ENCODE peak calls at places on chromosomes 12 and 14, in seven cellular contexts. M is effector memory CD8-positive, alpha-beta T cell; I is choroid plexus epithelial cell; O is esophagus muscularis mucosa; B is AML-193; E is HuH-7.5; W is ovary. Y is an unnamed sample.

GRCh38 chr14:84254205-84254788 is 1275.6 kb upstream of the FLRT2 start:
- DNase-seq in M (no peak), I (peak), O (no peak), B (no peak), E (no peak), W (no peak), Y (no peak)

GRCh38 chr12:93967454-93967853 is 180.9 kb upstream of the PLXNC1 start:
- DNase-seq in M (no peak), I (no peak), O (no peak), B (no peak), E (no peak), W (no peak), Y (no peak)

GRCh38 chr14:39055786-39056474 is 47.1 kb downstream of the SEC23A start:
- DNase-seq in M (no peak), I (no peak), O (no peak), B (no peak), E (no peak), W (no peak), Y (no peak)

GRCh38 chr12:101845312-101845711 is 14.6 kb upstream of the GNPTAB start:
- DNase-seq in M (no peak), I (no peak), O (no peak), B (no peak), E (no peak), W (no peak), Y (no peak)

GRCh38 chr12:12592930-12593329 is 18.7 kb upstream of the CREBL2 start:
- DNase-seq in M (no peak), I (peak), O (no peak), B (no peak), E (no peak), W (no peak), Y (no peak)

GRCh38 chr12:76927170-76927784 is 48.5 kb upstream of the CSRP2 start:
- DNase-seq in M (no peak), I (peak), O (no peak), B (peak), E (peak), W (no peak), Y (no peak)

GRCh38 chr12:21831671-21832357 is 57.3 kb upstream of the KCNJ8 start:
- DNase-seq in M (no peak), I (peak), O (no peak), B (no peak), E (no peak), W (peak), Y (peak)

GRCh38 chr12:121926874-121927706 is 8.7 kb downstream of the CFAP251 start:
- DNase-seq in M (no peak), I (no peak), O (no peak), B (peak), E (no peak), W (no peak), Y (no peak)

GRCh38 chr14:64232095-64232830 is 61.9 kb downstream of the ESR2 start:
- DNase-seq in M (no peak), I (peak), O (no peak), B (no peak), E (no peak), W (no peak), Y (no peak)

GRCh38 chr12:22307811-22308210 is 26.7 kb downstream of the ST8SIA1 start:
- DNase-seq in M (no peak), I (no peak), O (no peak), B (no peak), E (no peak), W (no peak), Y (no peak)

GRCh38 chr12:100688451-100688864 is 106.1 kb upstream of the ANO4 start:
- DNase-seq in M (no peak), I (peak), O (no peak), B (no peak), E (no peak), W (no peak), Y (no peak)

GRCh38 chr12:12704593-12705230 is 8.7 kb upstream of the GPR19 start:
- DNase-seq in M (no peak), I (peak), O (no peak), B (peak), E (no peak), W (peak), Y (no peak)

Y was measured in vagina.